ENCODE peak calls at places on chromosome 4, in eight cellular contexts. H, R, I, E, P, X, T and U are unnamed samples.

GRCh38 chr4:106369456-106370060 is 980 bp upstream of the GIMD1 start:
- DNase-seq in H (peak), R (no peak), I (no peak), E (no peak), P (peak), X (peak), T (no peak), U (peak)

GRCh38 chr4:19987746-19988145 is 264.0 kb upstream of the SLIT2 start:
- DNase-seq in H (no peak), R (no peak), I (no peak), E (no peak), P (no peak), X (no peak), T (no peak), U (no peak)

GRCh38 chr4:43587746-43588145 is 695.2 kb downstream of the GRXCR1 start:
- DNase-seq in H (no peak), R (no peak), I (no peak), E (no peak), P (no peak), X (no peak), T (no peak), U (no peak)

GRCh38 chr4:6749340-6750171 is 33.0 kb upstream of the KIAA0232 start:
- DNase-seq in H (peak), R (peak), I (peak), E (peak), P (no peak), X (no peak), T (peak), U (no peak)

GRCh38 chr4:27005512-27006246 is 145.0 kb downstream of the STIM2 start:
- DNase-seq in H (no peak), R (no peak), I (no peak), E (no peak), P (no peak), X (no peak), T (no peak), U (no peak)

GRCh38 chr4:19239565-19239964 is 1012.1 kb upstream of the SLIT2 start:
- DNase-seq in H (no peak), R (no peak), I (no peak), E (no peak), P (no peak), X (peak), T (no peak), U (no peak)

GRCh38 chr4:182925298-182925738 is 8.1 kb upstream of the DCTD start:
- DNase-seq in H (peak), R (peak), I (no peak), E (peak), P (peak), X (peak), T (peak), U (no peak)

GRCh38 chr4:99293357-99293756 is 2.6 kb upstream of the ADH1A start:
- DNase-seq in H (no peak), R (no peak), I (no peak), E (no peak), P (peak), X (no peak), T (no peak), U (peak)

GRCh38 chr4:41887821-41888699 is 47.2 kb upstream of the TMEM33 start:
- DNase-seq in H (peak), R (peak), I (no peak), E (no peak), P (peak), X (peak), T (peak), U (no peak)

GRCh38 chr4:7309636-7310035 is 117.3 kb downstream of the SORCS2 start:
- DNase-seq in H (no peak), R (no peak), I (no peak), E (no peak), P (no peak), X (no peak), T (no peak), U (no peak)

GRCh38 chr4:38565271-38566199 is 98.5 kb upstream of the KLF3 start:
- DNase-seq in H (no peak), R (peak), I (peak), E (no peak), P (no peak), X (no peak), T (peak), U (no peak)

GRCh38 chr4:155353923-155354540 is 22.7 kb downstream of the MAP9 start:
- DNase-seq in H (peak), R (peak), I (no peak), E (peak), P (peak), X (peak), T (peak), U (peak)

GRCh38 chr4:113016377-113016776 is 33.1 kb upstream of the ANK2 start:
- DNase-seq in H (no peak), R (no peak), I (no peak), E (no peak), P (no peak), X (no peak), T (no peak), U (no peak)

GRCh38 chr4:113024373-113024772 is 25.1 kb upstream of the ANK2 start:
- DNase-seq in H (no peak), R (no peak), I (no peak), E (no peak), P (no peak), X (no peak), T (no peak), U (no peak)

GRCh38 chr4:113026556-113026955 is 22.9 kb upstream of the ANK2 start:
- DNase-seq in H (no peak), R (no peak), I (no peak), E (no peak), P (no peak), X (no peak), T (no peak), U (no peak)

GRCh38 chr4:113020966-113021365 is 28.5 kb upstream of the ANK2 start:
- DNase-seq in H (no peak), R (no peak), I (no peak), E (no peak), P (no peak), X (peak), T (no peak), U (no peak)
- H3K4me3 ChIP-seq in H (no peak), R (no peak), I (no peak), E (no peak), P (no peak), X (no peak), T (no peak), U (no peak)

DNA sequence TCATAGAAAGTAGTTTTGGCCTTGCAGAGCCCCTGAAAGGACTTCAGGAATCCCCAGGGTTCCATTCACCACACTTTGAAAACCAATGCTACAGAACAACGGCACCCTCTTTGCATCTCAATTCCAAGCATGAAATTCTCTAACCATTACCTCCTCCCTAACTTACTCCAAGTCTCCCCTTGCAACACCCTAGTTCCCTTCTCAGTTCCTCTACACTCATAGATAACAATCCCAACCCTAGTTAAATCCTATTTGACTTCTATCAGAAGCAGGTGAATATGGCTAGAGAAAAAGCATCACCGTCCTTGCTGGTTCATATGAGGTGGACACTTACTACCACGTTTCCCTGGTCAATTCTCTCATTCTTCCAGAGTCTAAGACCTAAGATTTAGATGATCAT is 2.4 kb downstream of the RCHY1 start:
- DNase-seq in H (no peak), R (no peak), I (no peak), E (no peak), P (peak), X (no peak), T (no peak), U (no peak)
- H3K4me3 ChIP-seq in H (no peak), R (no peak), I (no peak), E (no peak), P (no peak), X (peak), T (no peak), U (no peak)

GRCh38 chr4:4559596-4559995 is 17.7 kb upstream of the STX18 start:
- DNase-seq in H (no peak), R (no peak), I (no peak), E (no peak), P (no peak), X (no peak), T (no peak), U (no peak)

GRCh38 chr4:4554234-4554633 is 12.4 kb upstream of the STX18 start:
- DNase-seq in H (no peak), R (no peak), I (no peak), E (no peak), P (no peak), X (no peak), T (no peak), U (no peak)

GRCh38 chr4:4560136-4560535 is 18.3 kb upstream of the STX18 start:
- DNase-seq in H (no peak), R (no peak), I (no peak), E (no peak), P (no peak), X (no peak), T (no peak), U (no peak)

GRCh38 chr4:4555916-4556315 is 14.1 kb upstream of the STX18 start:
- DNase-seq in H (peak), R (no peak), I (no peak), E (no peak), P (peak), X (peak), T (no peak), U (no peak)

GRCh38 chr4:4558881-4559280 is 17.0 kb upstream of the STX18 start:
- DNase-seq in H (no peak), R (no peak), I (no peak), E (no peak), P (no peak), X (no peak), T (no peak), U (no peak)
- H3K4me3 ChIP-seq in H (no peak), R (no peak), I (no peak), E (no peak), P (no peak), X (no peak), T (no peak), U (no peak)

GRCh38 chr4:108947526-108947925 is 184.7 kb upstream of the ETNPPL start:
- DNase-seq in H (no peak), R (no peak), I (no peak), E (no peak), P (no peak), X (no peak), T (no peak), U (no peak)

GRCh38 chr4:108943971-108944370 is 181.1 kb upstream of the ETNPPL start:
- DNase-seq in H (no peak), R (no peak), I (no peak), E (no peak), P (peak), X (no peak), T (no peak), U (no peak)

GRCh38 chr4:108950158-108950915 is 187.5 kb upstream of the ETNPPL start:
- DNase-seq in H (no peak), R (no peak), I (no peak), E (no peak), P (no peak), X (no peak), T (no peak), U (no peak)

GRCh38 chr4:108943371-108943770 is 180.5 kb upstream of the ETNPPL start:
- DNase-seq in H (no peak), R (no peak), I (no peak), E (no peak), P (no peak), X (no peak), T (no peak), U (no peak)

GRCh38 chr4:108946237-108946636 is 183.4 kb upstream of the ETNPPL start:
- DNase-seq in H (no peak), R (no peak), I (no peak), E (no peak), P (no peak), X (no peak), T (no peak), U (no peak)
- H3K4me3 ChIP-seq in H (no peak), R (no peak), I (no peak), E (no peak), P (no peak), X (no peak), T (no peak), U (no peak)

GRCh38 chr4:189096108-189096507 is 844.6 kb upstream of the FRG1 start:
- DNase-seq in H (no peak), R (no peak), I (no peak), E (no peak), P (no peak), X (no peak), T (no peak), U (no peak)

GRCh38 chr4:189090174-189090814 is 850.4 kb upstream of the FRG1 start:
- DNase-seq in H (peak), R (no peak), I (no peak), E (no peak), P (peak), X (peak), T (no peak), U (peak)

GRCh38 chr4:189088783-189089182 is 851.9 kb upstream of the FRG1 start:
- DNase-seq in H (no peak), R (no peak), I (peak), E (no peak), P (no peak), X (no peak), T (no peak), U (no peak)

GRCh38 chr4:189096717-189097116 is 844.0 kb upstream of the FRG1 start:
- DNase-seq in H (no peak), R (no peak), I (no peak), E (no peak), P (peak), X (peak), T (no peak), U (no peak)

GRCh38 chr4:189092596-189092995 is 848.1 kb upstream of the FRG1 start:
- DNase-seq in H (no peak), R (no peak), I (no peak), E (no peak), P (peak), X (peak), T (no peak), U (no peak)
- H3K4me3 ChIP-seq in H (no peak), R (no peak), I (no peak), E (no peak), P (no peak), X (no peak), T (no peak), U (no peak)

DNA sequence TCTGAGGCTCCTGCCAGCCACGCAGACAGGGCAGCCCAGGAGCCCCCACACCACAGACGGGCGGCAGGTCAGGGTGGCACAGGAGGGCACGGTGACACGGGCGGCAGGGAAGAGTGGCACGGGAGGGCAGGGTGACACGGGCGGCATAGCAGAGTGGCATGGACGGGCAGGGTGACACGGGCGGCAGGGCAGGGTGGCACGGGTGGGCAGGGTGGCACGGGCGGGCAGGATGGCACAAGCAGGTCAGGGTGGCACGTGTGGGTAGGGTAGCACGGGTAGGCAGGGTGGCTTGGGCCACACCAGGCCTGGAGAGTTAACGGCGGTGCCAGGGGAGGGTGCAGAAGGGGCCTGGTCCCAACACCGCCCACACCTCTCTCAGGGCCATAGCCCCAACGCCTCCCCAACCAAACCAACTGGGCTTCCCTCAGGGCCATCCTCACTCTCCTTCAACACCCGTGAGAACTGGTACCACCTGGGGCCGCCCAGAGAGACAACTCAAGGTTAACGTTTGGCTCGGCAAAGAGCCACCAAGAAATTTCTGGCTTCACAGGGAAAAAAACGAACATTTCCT is 3.4 kb downstream of the CTBP1 start:
- DNase-seq in H (no peak), R (peak), I (no peak), E (peak), P (no peak), X (no peak), T (no peak), U (no peak)
- H3K4me3 ChIP-seq in H (no peak), R (no peak), I (no peak), E (no peak), P (no peak), X (no peak), T (no peak), U (no peak)

DNA sequence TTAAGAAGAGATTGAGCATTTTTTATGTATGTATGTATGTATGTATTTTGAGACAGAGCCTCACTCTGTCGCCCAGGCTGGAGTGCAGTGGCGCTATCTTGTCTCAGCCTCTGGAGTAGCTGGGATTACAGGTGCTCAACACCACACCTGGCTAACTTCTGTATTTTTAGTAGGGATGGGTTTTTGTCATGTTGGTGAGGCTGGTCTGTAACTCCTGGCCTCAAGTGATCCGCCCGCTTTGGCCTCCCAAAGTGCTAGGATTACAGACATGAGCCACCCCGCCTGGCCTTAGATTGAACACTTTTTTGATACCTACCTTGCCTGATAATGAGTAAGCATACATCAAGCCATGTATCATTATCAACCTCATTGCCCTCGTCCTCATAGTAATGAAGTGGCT is 2.7 kb downstream of the N4BP2 start:
- DNase-seq in H (no peak), R (no peak), I (no peak), E (no peak), P (no peak), X (no peak), T (no peak), U (no peak)
- H3K4me3 ChIP-seq in H (no peak), R (no peak), I (no peak), E (no peak), P (no peak), X (no peak), T (no peak), U (no peak)